ENCODE peak calls at places on chromosomes 12 and 14, in four cellular contexts. R, X, W and L are unnamed samples.

GRCh38 chr14:71454513-71455332 is 477.5 kb upstream of the RGS6 start:
- DNase-seq in R (no peak), X (no peak), W (no peak), L (no peak)

GRCh38 chr12:1918081-1918874 is at the start of gene CACNA2D4:
- DNase-seq in R (no peak), X (peak), W (no peak), L (no peak)

GRCh38 chr12:93614917-93615596 is 42.6 kb downstream of the SOCS2 start:
- DNase-seq in R (no peak), X (no peak), W (no peak), L (no peak)

GRCh38 chr12:1281683-1282366 is 290.8 kb downstream of the ERC1 start:
- DNase-seq in R (no peak), X (no peak), W (no peak), L (peak)

GRCh38 chr14:92037989-92038388 is 1.9 kb downstream of the TRIP11 start:
- DNase-seq in R (no peak), X (no peak), W (no peak), L (no peak)

GRCh38 chr12:53222170-53223005 is 9.6 kb downstream of the RARG start:
- DNase-seq in R (no peak), X (no peak), W (no peak), L (no peak)

GRCh38 chr12:83018063-83018462 is 331.4 kb downstream of the TMTC2 start:
- DNase-seq in R (no peak), X (no peak), W (no peak), L (no peak)

GRCh38 chr12:49230176-49230575 is 34.7 kb upstream of the TUBA1C start:
- DNase-seq in R (no peak), X (no peak), W (no peak), L (no peak)

GRCh38 chr14:64758025-64758521 is 53.8 kb downstream of the PLEKHG3 start:
- DNase-seq in R (no peak), X (no peak), W (peak), L (peak)

GRCh38 chr12:76859621-76860020 is 19.2 kb downstream of the CSRP2 start:
- DNase-seq in R (no peak), X (no peak), W (no peak), L (no peak)

GRCh38 chr14:92531151-92531873 is 17.7 kb downstream of the RIN3 start:
- DNase-seq in R (no peak), X (no peak), W (no peak), L (no peak)

GRCh38 chr12:96249196-96250118 is 55.3 kb downstream of the ELK3 start:
- DNase-seq in R (no peak), X (no peak), W (no peak), L (no peak)

GRCh38 chr14:54335569-54336155 is 61.1 kb upstream of the CDKN3 start:
- DNase-seq in R (no peak), X (no peak), W (peak), L (no peak)

GRCh38 chr12:27566159-27566558 is 42.2 kb downstream of the PPFIBP1 start:
- DNase-seq in R (no peak), X (no peak), W (no peak), L (no peak)

GRCh38 chr14:90599748-90600507 is 203.1 kb downstream of the CALM1 start:
- DNase-seq in R (no peak), X (no peak), W (peak), L (no peak)

GRCh38 chr14:88983755-88984154 is 159.3 kb downstream of the TTC8 start:
- DNase-seq in R (no peak), X (no peak), W (peak), L (no peak)

GRCh38 chr12:80681287-80681686 is 26.1 kb upstream of the MYF6 start:
- DNase-seq in R (no peak), X (no peak), W (no peak), L (no peak)

GRCh38 chr12:23083267-23083666 is 458.3 kb downstream of the ETNK1 start:
- DNase-seq in R (no peak), X (no peak), W (peak), L (no peak)

GRCh38 chr12:114955414-114956014 is 271.5 kb upstream of the TBX3 start:
- DNase-seq in R (no peak), X (no peak), W (peak), L (no peak)

GRCh38 chr12:6038160-6038559 is 86.3 kb downstream of the VWF start:
- DNase-seq in R (no peak), X (peak), W (peak), L (no peak)

GRCh38 chr12:50083301-50083700 is 1.8 kb upstream of the SMARCD1 start:
- DNase-seq in R (no peak), X (no peak), W (no peak), L (no peak)

GRCh38 chr12:1873531-1874149 is 44.8 kb downstream of the CACNA2D4 start:
- DNase-seq in R (no peak), X (no peak), W (no peak), L (no peak)

GRCh38 chr12:76530531-76530930 is 29.0 kb downstream of the OSBPL8 start:
- DNase-seq in R (no peak), X (no peak), W (no peak), L (no peak)

GRCh38 chr12:124869011-124869665 is 5.5 kb upstream of the SCARB1 start:
- DNase-seq in R (no peak), X (no peak), W (no peak), L (no peak)

GRCh38 chr12:87140257-87140656 is 884.1 kb upstream of the MGAT4C start:
- DNase-seq in R (no peak), X (no peak), W (peak), L (no peak)

GRCh38 chr12:25436206-25436912 is 116.7 kb downstream of the LMNTD1 start:
- DNase-seq in R (peak), X (no peak), W (peak), L (peak)

GRCh38 chr14:105193916-105194782 is 13.0 kb upstream of the NUDT14 start:
- DNase-seq in R (no peak), X (no peak), W (no peak), L (no peak)

GRCh38 chr12:32332446-32332845 is 66.9 kb upstream of the FGD4 start:
- DNase-seq in R (no peak), X (no peak), W (no peak), L (no peak)

GRCh38 chr14:76923422-76924362 is 97.5 kb downstream of the LRRC74A start:
- DNase-seq in R (no peak), X (no peak), W (no peak), L (no peak)

GRCh38 chr14:76922092-76922491 is 95.9 kb downstream of the LRRC74A start:
- DNase-seq in R (no peak), X (no peak), W (no peak), L (no peak)

GRCh38 chr14:76926521-76927251 is 100.5 kb downstream of the LRRC74A start:
- DNase-seq in R (no peak), X (no peak), W (no peak), L (peak)

GRCh38 chr14:76922599-76922998 is 96.4 kb downstream of the LRRC74A start:
- DNase-seq in R (no peak), X (no peak), W (no peak), L (no peak)

DNA sequence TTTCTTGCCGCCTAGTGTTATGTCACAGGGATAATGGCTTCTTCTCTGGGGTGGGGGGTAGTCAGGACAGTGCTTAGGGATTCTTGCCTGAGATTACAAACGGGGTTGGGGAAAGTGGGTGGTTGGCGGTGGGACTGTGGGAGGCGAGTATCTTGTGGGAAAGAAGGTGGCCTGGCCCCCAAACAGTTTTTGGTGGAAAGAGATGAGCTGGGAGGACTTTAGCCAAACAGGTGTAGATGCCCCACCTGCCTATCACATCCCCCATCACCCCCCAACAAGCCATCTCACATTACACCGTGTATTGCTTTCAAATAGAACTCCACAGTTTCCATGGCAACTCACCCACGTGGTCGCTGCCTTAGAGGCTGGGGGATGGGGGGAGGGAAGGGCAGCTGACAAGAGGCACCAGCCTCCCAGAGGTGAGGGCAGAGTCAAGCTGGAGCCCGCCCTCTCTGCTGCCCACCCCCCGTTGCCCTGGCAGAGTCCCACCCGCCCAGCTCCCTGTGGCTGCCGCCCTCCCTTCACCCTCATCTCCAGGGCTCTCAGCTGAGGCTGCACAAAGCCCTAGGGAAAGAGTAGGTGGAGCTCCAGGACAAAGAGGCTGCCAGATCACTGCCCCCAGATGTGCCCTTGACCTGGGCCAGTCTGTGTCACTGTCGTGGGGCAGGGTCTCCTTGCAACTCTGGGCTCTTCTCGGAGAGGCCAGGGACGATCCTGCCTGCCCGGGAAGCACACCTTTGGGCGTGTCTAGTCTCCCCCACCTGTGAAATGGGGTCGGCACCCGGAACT is 98.3 kb downstream of the LRRC74A start:
- DNase-seq in R (no peak), X (no peak), W (peak), L (no peak)
- TF ChIP-seq EP300 in R (no peak), X (no peak), W (no peak), L (no peak)

DNA sequence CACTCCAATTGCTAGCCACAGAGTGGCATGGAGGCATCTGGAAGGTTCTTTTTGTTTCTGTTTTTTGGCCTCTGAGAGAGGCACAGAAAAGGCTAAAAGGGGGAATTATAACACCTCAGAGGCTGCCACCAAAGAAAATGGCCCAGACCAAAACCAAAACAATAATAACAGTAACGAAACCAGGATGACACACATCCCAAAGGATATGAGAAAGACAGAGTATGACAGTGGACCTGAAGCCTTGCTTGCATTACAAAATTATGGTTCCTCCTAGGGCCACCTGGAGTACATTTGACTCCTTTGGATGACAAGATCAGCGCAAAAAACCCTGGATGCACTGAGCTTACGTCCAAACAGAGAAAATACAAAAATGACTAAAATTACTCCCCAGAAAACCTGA is 152.7 kb downstream of the AEBP2 start:
- DNase-seq in R (no peak), X (no peak), W (no peak), L (no peak)
- TF ChIP-seq EP300 in R (no peak), X (no peak), W (no peak), L (no peak)

GRCh38 chr12:109093022-109093918 is at the start of gene ALKBH2:
- DNase-seq in R (peak), X (peak), W (peak), L (peak)
- TF ChIP-seq EP300 in R (no peak), X (no peak), W (no peak), L (peak)

GRCh38 chr14:23371865-23372264 is 744 bp upstream of the IL25 start:
- DNase-seq in R (no peak), X (no peak), W (no peak), L (no peak)
- TF ChIP-seq EP300 in R (no peak), X (no peak), W (no peak), L (no peak)

GRCh38 chr12:55659486-55660385 is 23.0 kb downstream of the OR10P1 start:
- DNase-seq in R (no peak), X (no peak), W (peak), L (peak)
- TF ChIP-seq EP300 in R (no peak), X (no peak), W (no peak), L (peak)

DNA sequence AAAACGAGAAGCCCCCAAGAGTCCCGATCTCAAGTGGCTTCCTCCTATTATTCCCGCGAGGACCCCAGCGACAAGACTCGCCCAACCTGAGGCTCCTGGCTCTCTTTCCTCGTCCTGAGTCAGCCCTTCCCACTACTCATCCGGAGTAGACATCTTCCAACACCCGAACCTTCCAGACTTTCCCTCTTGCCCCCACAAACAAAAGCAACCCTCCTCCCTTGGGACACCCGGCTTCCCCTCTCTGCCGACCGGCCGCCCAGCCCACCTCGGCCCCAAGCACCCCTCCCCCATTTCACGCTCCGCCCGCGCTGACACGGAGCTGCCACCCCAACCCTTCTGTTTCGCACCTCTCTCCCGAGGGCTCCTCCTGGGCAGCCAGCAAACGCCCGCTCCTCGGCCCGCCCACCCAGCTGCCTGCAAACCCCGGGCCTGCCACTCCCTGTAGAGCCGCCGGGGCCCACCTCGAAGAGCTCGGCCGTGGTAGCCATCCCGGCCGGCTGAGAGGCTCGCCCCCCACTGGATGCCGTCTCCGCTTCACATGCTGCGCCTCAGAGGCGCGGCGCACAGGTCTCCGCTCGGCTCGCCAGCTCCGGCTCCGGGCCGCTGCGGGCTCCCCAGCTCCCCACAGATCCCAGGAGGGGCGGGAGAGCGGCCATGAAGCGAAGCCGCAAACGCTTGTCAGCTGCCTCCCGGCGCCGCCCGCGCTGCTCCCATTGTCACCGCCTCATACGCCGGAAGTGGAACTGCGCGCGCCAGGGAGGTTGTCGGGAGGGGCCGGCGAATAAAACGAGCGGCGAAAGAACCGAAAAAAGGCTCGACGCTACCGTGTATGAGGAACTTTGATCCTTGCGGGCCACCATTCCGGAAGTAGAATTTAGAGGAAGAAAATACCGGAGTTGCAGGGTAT is at the start of the genes AP5M1 and EXOC5:
- DNase-seq in R (peak), X (peak), W (peak), L (peak)
- TF ChIP-seq EP300 in R (no peak), X (no peak), W (no peak), L (no peak)